ENCODE peak calls at places on chromosome 11, in four cellular contexts. One of them, this sample, is unnamed.

GRCh38 chr11:131614514-131615085 is 244.2 kb downstream of the NTM start:
- DNase-seq in ACHN: no peak
- DNase-seq in progenitor cell of endocrine pancreas: no peak
- DNase-seq in SK-MEL-5: no peak
- DNase-seq in this sample: no peak

GRCh38 chr11:98701541-98701940 is 319.2 kb upstream of the CNTN5 start:
- DNase-seq in ACHN: no peak
- DNase-seq in progenitor cell of endocrine pancreas: no peak
- DNase-seq in SK-MEL-5: no peak
- DNase-seq in this sample: no peak

GRCh38 chr11:103202048-103202651 is 92.9 kb downstream of the DYNC2H1 start:
- DNase-seq in ACHN: peak; percentile 50
- DNase-seq in progenitor cell of endocrine pancreas: no peak
- DNase-seq in SK-MEL-5: peak; percentile 58
- DNase-seq in this sample: peak; percentile 47

GRCh38 chr11:44840526-44840925 is 110.2 kb downstream of the TP53I11 start:
- DNase-seq in ACHN: no peak
- DNase-seq in progenitor cell of endocrine pancreas: no peak
- DNase-seq in SK-MEL-5: no peak
- DNase-seq in this sample: no peak

GRCh38 chr11:74025467-74026166 is 16.7 kb upstream of the UCP3 start:
- DNase-seq in ACHN: peak; percentile 6
- DNase-seq in progenitor cell of endocrine pancreas: no peak
- DNase-seq in SK-MEL-5: no peak
- DNase-seq in this sample: no peak

GRCh38 chr11:117316197-117316961 is at the start of gene BACE1:
- DNase-seq in ACHN: peak; percentile 84
- DNase-seq in progenitor cell of endocrine pancreas: peak; percentile 56
- DNase-seq in SK-MEL-5: peak; percentile 87
- DNase-seq in this sample: peak; percentile 95

GRCh38 chr11:115677190-115677589 is 173.0 kb upstream of the CADM1 start:
- DNase-seq in ACHN: no peak
- DNase-seq in progenitor cell of endocrine pancreas: no peak
- DNase-seq in SK-MEL-5: no peak
- DNase-seq in this sample: no peak

GRCh38 chr11:122685041-122685440 is 29.5 kb downstream of the UBASH3B start:
- DNase-seq in ACHN: no peak
- DNase-seq in progenitor cell of endocrine pancreas: no peak
- DNase-seq in SK-MEL-5: no peak
- DNase-seq in this sample: no peak

GRCh38 chr11:75538150-75538942 is 12.6 kb upstream of the GDPD5 start:
- DNase-seq in ACHN: no peak
- DNase-seq in progenitor cell of endocrine pancreas: no peak
- DNase-seq in SK-MEL-5: no peak
- DNase-seq in this sample: no peak

This sample was measured in Caco-2.